ENCODE peak calls at places on chromosome 1, in five cellular contexts. Y, O, N, T and R are unnamed samples.

GRCh38 chr1:36326499-36326898 is 3.1 kb upstream of the EVA1B start:
- DNase-seq in Y (no peak), O (no peak), N (no peak), T (no peak), R (no peak)

GRCh38 chr1:160813215-160813614 is 17.2 kb downstream of the LY9 start:
- DNase-seq in Y (no peak), O (no peak), N (no peak), T (no peak), R (no peak)

GRCh38 chr1:157490337-157491165 is 61.8 kb downstream of the FCRL5 start:
- DNase-seq in Y (peak; percentile 73), O (peak; percentile 43), N (peak; percentile 38), T (peak; percentile 83), R (peak; percentile 76)

GRCh38 chr1:92030701-92031107 is 919 bp downstream of the EPHX4 start:
- DNase-seq in Y (no peak), O (no peak), N (peak; percentile 8), T (no peak), R (no peak)

GRCh38 chr1:208036177-208036808 is 125.4 kb upstream of the CD34 start:
- DNase-seq in Y (peak; percentile 42), O (no peak), N (peak; percentile 34), T (no peak), R (no peak)

GRCh38 chr1:170664828-170665617 is 1.1 kb downstream of the PRRX1 start:
- DNase-seq in Y (peak; percentile 29), O (no peak), N (peak; percentile 74), T (peak; percentile 44), R (no peak)

GRCh38 chr1:91731815-91732214 is 154.1 kb downstream of the TGFBR3 start:
- DNase-seq in Y (no peak), O (no peak), N (no peak), T (no peak), R (no peak)

GRCh38 chr1:48092401-48092800 is 95.2 kb upstream of the TRABD2B start:
- DNase-seq in Y (no peak), O (no peak), N (no peak), T (no peak), R (no peak)

GRCh38 chr1:211581521-211581920 is 2.6 kb upstream of the SLC30A1 start:
- DNase-seq in Y (no peak), O (no peak), N (peak; percentile 72), T (no peak), R (no peak)

GRCh38 chr1:55050283-55050682 is 10.9 kb downstream of the PCSK9 start:
- DNase-seq in Y (no peak), O (no peak), N (peak; percentile 62), T (peak; percentile 35), R (no peak)

GRCh38 chr1:222926566-222926965 is 111.7 kb downstream of the DISP1 start:
- DNase-seq in Y (no peak), O (no peak), N (peak; percentile 91), T (no peak), R (no peak)

GRCh38 chr1:93435443-93435842 is 12.5 kb upstream of the FNBP1L start:
- DNase-seq in Y (no peak), O (no peak), N (no peak), T (no peak), R (no peak)

GRCh38 chr1:27011058-27011764 is 1.4 kb downstream of the TENT5B start:
- DNase-seq in Y (peak; percentile 81), O (no peak), N (peak; percentile 66), T (peak; percentile 57), R (peak; percentile 81)

GRCh38 chr1:89802036-89802435 is 18.8 kb upstream of the LRRC8D start:
- DNase-seq in Y (no peak), O (no peak), N (no peak), T (no peak), R (no peak)

GRCh38 chr1:183432548-183432875 is 14.3 kb upstream of the NMNAT2 start:
- DNase-seq in Y (no peak), O (no peak), N (no peak), T (no peak), R (no peak)

GRCh38 chr1:243421784-243422183 is 165.9 kb downstream of the SDCCAG8 start:
- DNase-seq in Y (peak; percentile 39), O (peak; percentile 12), N (peak; percentile 72), T (no peak), R (no peak)

GRCh38 chr1:28122183-28122582 is 33.8 kb upstream of the EYA3 start:
- DNase-seq in Y (no peak), O (no peak), N (no peak), T (no peak), R (no peak)

GRCh38 chr1:204426474-204426873 is 14.9 kb upstream of the PPP1R15B start:
- DNase-seq in Y (no peak), O (no peak), N (no peak), T (no peak), R (no peak)

GRCh38 chr1:16718908-16719533 is 21.3 kb upstream of the RNU1-4 start:
- DNase-seq in Y (no peak), O (no peak), N (no peak), T (peak; percentile 54), R (no peak)
- H3K4me1 ChIP-seq in Y (peaks cover 4% of the 10 kb centered on the region), O (peaks cover 5% of the 10 kb centered on the region), N (no peaks in the 10 kb centered on the region), T (no peaks in the 10 kb centered on the region), R (no peaks in the 10 kb centered on the region)

DNA sequence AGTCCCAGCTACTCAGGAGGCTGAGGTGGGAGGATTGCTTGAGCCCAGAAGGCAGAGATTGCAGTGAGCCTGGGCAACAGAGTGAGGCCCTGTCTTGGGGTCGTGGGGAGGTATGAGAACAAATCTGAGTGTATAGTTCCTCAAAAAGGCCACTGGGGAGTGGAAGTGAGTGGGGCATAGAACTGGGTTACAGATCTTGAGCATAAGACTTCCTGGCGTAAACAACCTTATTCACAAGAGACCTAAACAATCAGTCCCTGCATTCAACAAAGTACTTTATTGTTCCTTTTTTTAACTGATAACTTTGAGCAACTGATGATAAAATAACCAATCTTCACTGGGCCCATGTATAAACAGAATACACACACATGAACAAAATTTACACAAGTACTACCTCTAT is 72.7 kb upstream of the MUTYH start:
- DNase-seq in Y (no peak), O (no peak), N (no peak), T (no peak), R (no peak)
- TF ChIP-seq CTCF in Y (no peak), O (no peak), N (no peak), T (no peak), R (no peak)

GRCh38 chr1:67280696-67281095 is 27.0 kb upstream of the IL12RB2 start:
- DNase-seq in Y (no peak), O (no peak), N (no peak), T (no peak), R (no peak)

GRCh38 chr1:67273591-67273990 is 34.1 kb upstream of the IL12RB2 start:
- DNase-seq in Y (no peak), O (no peak), N (no peak), T (no peak), R (no peak)

GRCh38 chr1:67270569-67270968 is 37.1 kb upstream of the IL12RB2 start:
- DNase-seq in Y (no peak), O (no peak), N (no peak), T (no peak), R (no peak)

GRCh38 chr1:67274623-67275325 is 32.9 kb upstream of the IL12RB2 start:
- DNase-seq in Y (no peak), O (no peak), N (no peak), T (no peak), R (no peak)
- H3K9me3 ChIP-seq in Y (no peaks in the 10 kb centered on the region), O (no peaks in the 10 kb centered on the region), N (no peaks in the 10 kb centered on the region), T (no peaks in the 10 kb centered on the region), R (no peaks in the 10 kb centered on the region)

DNA sequence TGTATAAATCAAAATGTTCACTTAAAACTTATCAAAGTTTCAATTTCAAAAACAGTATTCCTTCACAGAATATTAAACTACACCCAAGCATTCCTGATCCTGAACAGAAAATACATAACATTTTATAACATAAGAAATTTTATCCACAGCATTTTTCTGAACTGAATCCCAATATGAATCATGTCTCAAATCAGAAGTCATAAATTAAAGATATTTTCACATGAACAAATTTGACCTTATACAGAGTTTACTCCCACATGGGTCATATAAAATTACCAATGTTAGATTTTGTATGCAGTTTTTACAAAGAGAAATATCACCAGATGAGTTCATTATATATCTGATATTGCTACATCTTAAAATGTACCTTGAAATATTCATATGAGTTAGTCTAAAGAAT is 48.6 kb upstream of the ASPM start:
- DNase-seq in Y (no peak), O (no peak), N (no peak), T (no peak), R (no peak)
- H3K4me1 ChIP-seq in Y (peaks cover 26% of the 10 kb centered on the region), O (peaks cover 53% of the 10 kb centered on the region), N (no peaks in the 10 kb centered on the region), T (no peaks in the 10 kb centered on the region), R (peaks cover 36% of the 10 kb centered on the region)

DNA sequence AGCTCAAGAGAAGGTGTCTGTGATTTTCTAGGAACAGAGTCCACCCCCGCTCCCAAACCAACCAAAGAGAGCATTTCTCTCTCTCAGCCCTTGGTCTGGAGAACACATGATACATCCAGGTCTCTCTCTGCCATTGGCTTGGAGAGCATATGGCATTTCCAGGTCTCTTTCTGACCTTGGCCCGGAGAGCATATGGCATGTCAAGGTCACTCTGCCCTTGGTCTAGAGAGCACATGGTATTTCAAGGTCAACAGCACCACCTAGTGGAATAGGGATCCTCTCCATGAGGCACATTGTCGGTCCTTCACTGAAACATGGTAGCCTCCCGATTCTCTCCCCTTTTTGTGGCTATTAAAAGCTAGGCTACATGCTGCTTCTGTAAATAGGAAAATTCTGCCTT is 437.7 kb upstream of the OLFM3 start:
- DNase-seq in Y (no peak), O (no peak), N (no peak), T (no peak), R (no peak)
- TF ChIP-seq CTCF in Y (no peak), O (peak; percentile 9), N (peak; percentile 5), T (no peak), R (peak; percentile 18)

GRCh38 chr1:152752225-152752624 is 5.6 kb upstream of the KPRP start:
- DNase-seq in Y (no peak), O (no peak), N (peak; percentile 68), T (no peak), R (no peak)

GRCh38 chr1:152745765-152746444 is 11.9 kb upstream of the KPRP start:
- DNase-seq in Y (no peak), O (no peak), N (no peak), T (no peak), R (no peak)

GRCh38 chr1:152745289-152745704 is 12.5 kb upstream of the KPRP start:
- DNase-seq in Y (no peak), O (no peak), N (peak; percentile 68), T (no peak), R (no peak)

GRCh38 chr1:152743371-152744145 is 14.3 kb upstream of the KPRP start:
- DNase-seq in Y (no peak), O (no peak), N (no peak), T (no peak), R (no peak)

DNA sequence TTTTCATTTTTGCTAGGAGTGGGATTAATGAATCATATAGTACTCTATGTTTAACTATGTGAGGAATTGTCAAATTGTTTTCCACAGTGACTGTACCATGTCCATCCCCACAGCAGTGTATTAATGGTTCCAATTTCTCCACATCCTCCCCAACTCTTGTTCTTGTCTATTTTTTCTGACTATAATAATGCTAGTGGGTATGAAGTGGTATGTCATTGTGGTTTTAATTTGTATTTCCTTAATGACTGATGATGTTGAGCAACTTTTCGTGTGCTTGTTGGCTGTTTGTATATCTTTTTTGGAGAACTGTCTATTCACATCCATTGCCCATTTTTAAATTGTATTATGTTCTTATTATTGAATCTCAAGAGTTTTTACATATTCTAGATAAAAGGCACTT is 10.0 kb upstream of the KPRP start:
- DNase-seq in Y (no peak), O (no peak), N (peak; percentile 23), T (no peak), R (no peak)
- H3K9me3 ChIP-seq in Y (no peaks in the 10 kb centered on the region), O (no peaks in the 10 kb centered on the region), N (no peaks in the 10 kb centered on the region), T (no peaks in the 10 kb centered on the region), R (no peaks in the 10 kb centered on the region)